ENCODE peak calls at places on chromosomes 5 and 9, in six cellular contexts. D is HuH-7, W is NCI-H187 treated with DMSO at 0.1 percent for 48 hours, V is posterior cingulate gyrus, Q is Right ventricle myocardium superior, J is astrocyte of the hippocampus. U is an unnamed sample.

GRCh38 chr9:69325409-69326212 is 596 bp downstream of the ENTREP1 start:
- DNase-seq in V (peak; percentile 90), Q (no peak), D (no peak), J (peak; percentile 48), W (no peak), U (no peak)

GRCh38 chr5:150058480-150059126 is 27.8 kb downstream of the CSF1R start:
- DNase-seq in D (no peak), W (no peak), V (no peak), Q (no peak), J (peak; percentile 30), U (peak; percentile 51)

GRCh38 chr9:37966443-37967271 is 62.7 kb upstream of the SLC25A51 start:
- DNase-seq in V (peak; percentile 65), W (no peak), Q (no peak), D (no peak), J (peak; percentile 46), U (peak; percentile 98)

GRCh38 chr9:3337515-3337914 is 188.3 kb downstream of the RFX3 start:
- DNase-seq in V (peak; percentile 46), D (no peak), Q (peak; percentile 43), J (peak; percentile 75), W (no peak), U (peak; percentile 70)

GRCh38 chr5:27217160-27217956 is 179.0 kb upstream of the CDH9 start:
- DNase-seq in D (no peak), W (no peak), J (no peak), Q (peak; percentile 25), V (no peak), U (peak; percentile 71)

GRCh38 chr9:108869092-108869725 is 7.1 kb downstream of the ACTL7A start:
- DNase-seq in V (no peak), D (peak; percentile 89), W (no peak), Q (no peak), J (peak; percentile 85), U (peak; percentile 81)

GRCh38 chr5:131193106-131193505 is 22.4 kb downstream of the LYRM7 start:
- DNase-seq in D (no peak), V (no peak), Q (no peak), W (no peak), J (peak; percentile 30), U (peak; percentile 13)

GRCh38 chr5:37996918-37997317 is 157.1 kb upstream of the GDNF start:
- DNase-seq in Q (no peak), J (no peak), V (no peak), D (no peak), W (no peak), U (no peak)

GRCh38 chr5:123454236-123454911 is 31.2 kb upstream of the CEP120 start:
- DNase-seq in J (no peak), W (no peak), V (no peak), Q (no peak), D (no peak), U (no peak)

GRCh38 chr9:93467462-93467861 is 14.1 kb upstream of the FAM120AOS start:
- DNase-seq in W (no peak), D (no peak), Q (no peak), J (no peak), V (no peak), U (no peak)

GRCh38 chr9:124481115-124481514 is 26.1 kb downstream of the NR5A1 start:
- DNase-seq in J (no peak), Q (no peak), D (no peak), V (peak; percentile 77), W (no peak), U (no peak)

GRCh38 chr9:133057006-133057405 is 4.8 kb upstream of the CEL start:
- DNase-seq in J (no peak), Q (no peak), W (no peak), V (peak; percentile 74), D (no peak), U (no peak)

GRCh38 chr9:94600258-94600657 is 6.6 kb upstream of the FBP2 start:
- DNase-seq in V (no peak), W (no peak), Q (no peak), J (no peak), D (no peak), U (no peak)

GRCh38 chr9:131382850-131383729 is 10.8 kb upstream of the PRRC2B start:
- DNase-seq in W (peak; percentile 68), V (peak; percentile 91), J (peak; percentile 89), D (peak; percentile 67), Q (peak; percentile 52), U (peak; percentile 87)

GRCh38 chr5:15183520-15183919 is 311.9 kb upstream of the ANKH start:
- DNase-seq in Q (no peak), W (no peak), V (no peak), D (no peak), J (no peak), U (no peak)

GRCh38 chr9:33103381-33104110 is 27.1 kb upstream of the SMU1 start:
- DNase-seq in D (no peak), J (no peak), W (no peak), V (no peak), Q (no peak), U (no peak)

GRCh38 chr9:34984049-34984448 is 5.5 kb upstream of the DNAJB5 start:
- DNase-seq in W (no peak), J (peak; percentile 71), V (no peak), D (peak; percentile 64), Q (no peak), U (no peak)

GRCh38 chr9:88056876-88057275 is 81.4 kb downstream of the SPATA31C2 start:
- DNase-seq in W (no peak), J (peak; percentile 82), Q (no peak), V (no peak), D (no peak), U (peak; percentile 84)

GRCh38 chr9:503331-503730 is 288.7 kb downstream of the DOCK8 start:
- DNase-seq in Q (no peak), D (no peak), J (no peak), V (no peak), W (no peak), U (no peak)

GRCh38 chr9:32378993-32379729 is 5.3 kb upstream of the ACO1 start:
- DNase-seq in W (peak; percentile 3), D (peak; percentile 55), V (no peak), Q (no peak), J (peak; percentile 85), U (peak; percentile 75)

U was measured in renal cortical epithelial cell.